ENCODE peak calls at places on chromosomes 6 and 20, in six cellular contexts. S is PC-3, E is Karpas-422, I is MM.1S, G is SK-N-SH, N is HCT116. U is an unnamed sample.

GRCh38 chr6:170230520-170231390 is 60.1 kb downstream of the DLL1 start:
- DNase-seq in S (no peak), E (no peak), I (no peak), G (no peak), N (no peak), U (no peak)

GRCh38 chr20:50380697-50381040 is 129.5 kb upstream of the PTPN1 start:
- DNase-seq in S (peak; percentile 71), E (no peak), I (no peak), G (peak; percentile 81), N (no peak), U (peak; percentile 78)

GRCh38 chr20:57649617-57650015 is 29.4 kb upstream of the ZBP1 start:
- DNase-seq in S (no peak), E (no peak), I (no peak), G (no peak), N (no peak), U (no peak)

GRCh38 chr20:31869942-31870702 is at the start of the genes DUSP15 and TTLL9:
- DNase-seq in S (no peak), E (no peak), I (no peak), G (peak; percentile 90), N (no peak), U (peak; percentile 49)

GRCh38 chr6:7201732-7202541 is 94.2 kb downstream of the RREB1 start:
- DNase-seq in S (no peak), E (peak; percentile 48), I (no peak), G (no peak), N (no peak), U (no peak)

GRCh38 chr20:58550661-58551060 is 35.5 kb upstream of the APCDD1L start:
- DNase-seq in S (no peak), E (no peak), I (no peak), G (peak; percentile 60), N (no peak), U (peak; percentile 95)

GRCh38 chr20:62721511-62722197 is 13.0 kb downstream of the NTSR1 start:
- DNase-seq in S (no peak), E (no peak), I (no peak), G (no peak), N (no peak), U (no peak)

GRCh38 chr20:42219005-42219404 is 600.8 kb upstream of the CHD6 start:
- DNase-seq in S (no peak), E (no peak), I (no peak), G (peak; percentile 55), N (no peak), U (no peak)

GRCh38 chr20:37205130-37205529 is 25.8 kb upstream of the MROH8 start:
- DNase-seq in S (no peak), E (no peak), I (no peak), G (no peak), N (no peak), U (no peak)
- H3K9me2 ChIP-seq in S (no peaks in the 10 kb centered on the region), E (no peaks in the 10 kb centered on the region), I (no peaks in the 10 kb centered on the region), G (no peaks in the 10 kb centered on the region), N (no peaks in the 10 kb centered on the region), U (no peaks in the 10 kb centered on the region)

DNA sequence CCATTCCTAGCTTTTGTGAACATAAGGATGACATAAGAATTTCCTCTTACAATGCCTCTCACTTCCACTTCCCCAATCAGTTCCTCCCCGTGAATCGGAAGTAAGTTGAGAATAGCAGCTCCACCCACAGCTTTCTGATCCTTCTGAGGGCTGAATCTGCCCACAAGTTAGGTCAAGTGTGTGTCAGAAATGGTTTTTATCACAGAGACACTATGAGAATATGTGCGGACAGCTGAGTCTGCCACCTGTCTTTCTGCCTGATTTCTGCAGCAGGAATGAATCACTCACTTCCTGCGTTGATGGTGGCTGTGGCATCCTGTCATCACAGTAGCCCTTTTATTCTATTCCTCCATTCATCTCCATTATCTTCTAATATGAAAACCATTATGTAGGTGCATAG is 70.2 kb downstream of the RIN2 start:
- DNase-seq in S (peak; percentile 97), E (peak; percentile 95), I (peak; percentile 89), G (no peak), N (peak; percentile 33), U (no peak)
- H3K9ac ChIP-seq in S (peak overlapping the region; percentile 78), E (peak overlapping the region; percentile 62), I (no peak overlapping the region), G (no peak overlapping the region), N (no peak overlapping the region), U (no peak overlapping the region)

GRCh38 chr20:5164645-5165399 is 38.0 kb downstream of the CDS2 start:
- DNase-seq in S (no peak), E (no peak), I (no peak), G (no peak), N (no peak), U (no peak)

GRCh38 chr20:5156670-5157448 is 30.1 kb downstream of the CDS2 start:
- DNase-seq in S (peak; percentile 68), E (no peak), I (no peak), G (no peak), N (peak; percentile 60), U (peak; percentile 29)

GRCh38 chr20:5159928-5160327 is 33.1 kb downstream of the CDS2 start:
- DNase-seq in S (no peak), E (no peak), I (no peak), G (no peak), N (no peak), U (no peak)

GRCh38 chr20:5160882-5161281 is 34.1 kb downstream of the CDS2 start:
- DNase-seq in S (peak; percentile 32), E (no peak), I (peak; percentile 15), G (no peak), N (no peak), U (no peak)

GRCh38 chr20:5161536-5162164 is 34.8 kb downstream of the CDS2 start:
- DNase-seq in S (no peak), E (no peak), I (no peak), G (no peak), N (no peak), U (no peak)
- H3K4me3 ChIP-seq in S (no peak overlapping the region), E (no peak overlapping the region), I (no peak overlapping the region), G (no peak overlapping the region), N (no peak overlapping the region), U (no peak overlapping the region)

GRCh38 chr6:44503471-44503870 is 116.0 kb downstream of the CDC5L start:
- DNase-seq in S (no peak), E (no peak), I (no peak), G (no peak), N (no peak), U (no peak)
- H3K9me2 ChIP-seq in S (peaks cover 4% of the 10 kb centered on the region), E (no peaks in the 10 kb centered on the region), I (no peaks in the 10 kb centered on the region), G (no peaks in the 10 kb centered on the region), N (no peaks in the 10 kb centered on the region), U (no peaks in the 10 kb centered on the region)

GRCh38 chr20:48582361-48582991 is 245.3 kb downstream of the PREX1 start:
- DNase-seq in S (no peak), E (no peak), I (no peak), G (no peak), N (no peak), U (no peak)

GRCh38 chr20:48583171-48583570 is 244.6 kb downstream of the PREX1 start:
- DNase-seq in S (no peak), E (no peak), I (no peak), G (no peak), N (no peak), U (no peak)

GRCh38 chr20:48584391-48585249 is 243.2 kb downstream of the PREX1 start:
- DNase-seq in S (no peak), E (no peak), I (no peak), G (no peak), N (no peak), U (no peak)

GRCh38 chr20:48583801-48584200 is 244.0 kb downstream of the PREX1 start:
- DNase-seq in S (no peak), E (no peak), I (no peak), G (no peak), N (no peak), U (no peak)

DNA sequence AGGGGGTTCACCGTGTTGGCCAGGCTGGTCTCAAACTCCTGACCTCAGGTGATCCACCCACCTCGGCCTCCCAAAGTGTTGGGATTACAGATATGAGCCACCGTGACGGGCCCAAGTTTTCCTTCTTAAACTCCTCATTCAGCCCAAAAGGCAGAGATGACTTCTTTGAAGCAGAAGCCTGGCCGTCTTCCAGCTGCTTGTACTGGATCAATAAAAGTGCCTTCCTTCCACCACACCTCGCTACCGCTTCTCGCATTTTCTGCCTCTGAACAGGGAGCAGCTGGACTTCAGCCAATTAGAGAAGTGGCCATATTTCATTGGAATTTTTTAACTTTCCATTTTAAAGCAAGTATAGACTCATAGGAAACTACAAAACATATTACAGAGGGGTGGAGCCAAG is 241.1 kb downstream of the PREX1 start:
- DNase-seq in S (no peak), E (no peak), I (no peak), G (no peak), N (no peak), U (no peak)
- H3K9ac ChIP-seq in S (no peak overlapping the region), E (no peak overlapping the region), I (no peak overlapping the region), G (no peak overlapping the region), N (no peak overlapping the region), U (no peak overlapping the region)

GRCh38 chr6:1608222-1608975 is 1.3 kb upstream of the FOXC1 start:
- DNase-seq in S (no peak), E (no peak), I (no peak), G (no peak), N (no peak), U (peak; percentile 19)
- H3K4me3 ChIP-seq in S (peak overlapping the region; percentile 74), E (no peak overlapping the region), I (no peak overlapping the region), G (peak overlapping the region; percentile 70), N (peak overlapping the region; percentile 79), U (no peak overlapping the region)

GRCh38 chr6:38176797-38177751 is 357.5 kb downstream of the ZFAND3 start:
- DNase-seq in S (no peak), E (no peak), I (no peak), G (no peak), N (no peak), U (no peak)

GRCh38 chr6:38174806-38175495 is 355.4 kb downstream of the ZFAND3 start:
- DNase-seq in S (no peak), E (no peak), I (no peak), G (no peak), N (no peak), U (no peak)

GRCh38 chr6:38173909-38174308 is 354.4 kb downstream of the ZFAND3 start:
- DNase-seq in S (no peak), E (no peak), I (no peak), G (no peak), N (no peak), U (no peak)

GRCh38 chr6:38174315-38174714 is 354.8 kb downstream of the ZFAND3 start:
- DNase-seq in S (peak; percentile 56), E (no peak), I (no peak), G (no peak), N (no peak), U (no peak)

DNA sequence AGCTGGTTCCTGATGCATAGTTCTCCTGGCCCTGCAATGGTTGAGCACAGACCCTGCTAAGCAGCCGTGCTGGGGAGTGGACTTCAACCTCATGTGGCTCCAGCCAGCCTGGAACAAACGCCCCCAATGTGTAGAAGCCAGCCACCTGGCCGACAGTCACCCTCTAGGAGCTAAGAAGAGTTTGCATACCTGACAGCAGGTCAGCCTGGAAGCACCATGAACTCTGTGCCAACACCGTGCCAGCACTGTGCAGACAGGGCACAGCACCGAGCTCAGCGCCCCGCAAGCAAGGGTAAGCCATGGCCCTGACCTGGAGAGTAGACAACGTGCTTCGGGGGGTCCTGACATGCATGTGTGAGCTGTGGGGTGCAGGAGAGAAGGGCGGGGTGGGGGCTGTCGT is 356.3 kb downstream of the ZFAND3 start:
- DNase-seq in S (no peak), E (no peak), I (no peak), G (no peak), N (no peak), U (no peak)
- H3K9me2 ChIP-seq in S (no peaks in the 10 kb centered on the region), E (no peaks in the 10 kb centered on the region), I (no peaks in the 10 kb centered on the region), G (no peaks in the 10 kb centered on the region), N (no peaks in the 10 kb centered on the region), U (no peaks in the 10 kb centered on the region)

GRCh38 chr6:139881728-139882211 is 507.3 kb upstream of the CITED2 start:
- DNase-seq in S (peak; percentile 54), E (peak; percentile 78), I (peak; percentile 74), G (peak; percentile 51), N (peak; percentile 53), U (peak; percentile 39)
- H3K9ac ChIP-seq in S (no peak overlapping the region), E (no peak overlapping the region), I (peak overlapping the region; percentile 63), G (no peak overlapping the region), N (no peak overlapping the region), U (no peak overlapping the region)

U was measured in GM23248.